ENCODE peak calls at places on chromosomes 11 and 22, in five cellular contexts. G, T, N, X and W are unnamed samples.

GRCh38 chr11:128498846-128499245 is 88.5 kb downstream of the ETS1 start:
- DNase-seq in G (no peak), T (no peak), X (no peak), N (no peak), W (no peak)

GRCh38 chr11:119509969-119510401 is 87.0 kb upstream of the THY1 start:
- DNase-seq in G (peak), X (no peak), N (no peak), T (peak), W (peak)

GRCh38 chr11:2686360-2687222 is 13.2 kb downstream of the KCNQ1OT1 start:
- DNase-seq in X (no peak), T (no peak), G (no peak), N (no peak), W (no peak)

GRCh38 chr11:17138562-17138961 is 61.1 kb upstream of the RPS13 start:
- DNase-seq in G (no peak), N (no peak), T (no peak), X (no peak), W (no peak)

GRCh38 chr11:75403037-75403436 is 3.7 kb downstream of the RPS3 start:
- DNase-seq in X (no peak), T (no peak), N (no peak), G (no peak), W (no peak)

GRCh38 chr22:36198482-36198881 is 3.1 kb downstream of the APOL4 start:
- DNase-seq in N (no peak), X (no peak), T (no peak), G (no peak), W (no peak)

GRCh38 chr11:82864268-82864667 is 36.0 kb downstream of the PRCP start:
- DNase-seq in X (no peak), N (no peak), T (peak), G (peak), W (peak)

GRCh38 chr11:82842019-82842418 is 58.2 kb downstream of the PRCP start:
- DNase-seq in G (no peak), T (no peak), X (no peak), N (no peak), W (no peak)

GRCh38 chr11:65479184-65480145 is 19.4 kb upstream of the MALAT1 start:
- DNase-seq in T (peak), N (no peak), G (no peak), X (no peak), W (peak)

GRCh38 chr11:134539285-134539684 is 127.2 kb upstream of the B3GAT1 start:
- DNase-seq in T (no peak), G (no peak), N (no peak), X (no peak), W (no peak)

GRCh38 chr11:124872741-124873140 is 7.5 kb downstream of the ROBO3 start:
- DNase-seq in N (no peak), G (no peak), X (no peak), T (no peak), W (no peak)

GRCh38 chr11:47468598-47469214 is 19.8 kb upstream of the RAPSN start:
- DNase-seq in T (no peak), N (no peak), X (no peak), G (no peak), W (no peak)

GRCh38 chr11:39365809-39366436 is 2093.5 kb downstream of the LRRC4C start:
- DNase-seq in T (no peak), N (no peak), X (no peak), G (no peak), W (no peak)

GRCh38 chr22:47783433-47784366 is 1021.2 kb downstream of the TBC1D22A start:
- DNase-seq in N (no peak), X (no peak), T (no peak), G (peak), W (no peak)

GRCh38 chr22:45096256-45096907 is 67.3 kb upstream of the NUP50 start:
- DNase-seq in N (peak), T (no peak), G (peak), X (peak), W (peak)

GRCh38 chr22:37979782-37980181 is 4.6 kb downstream of the SOX10 start:
- DNase-seq in N (no peak), G (no peak), X (no peak), T (no peak), W (no peak)

GRCh38 chr22:29477919-29478318 is 2.1 kb upstream of the NEFH start:
- DNase-seq in T (no peak), G (no peak), N (no peak), X (no peak), W (no peak)

GRCh38 chr11:76160856-76161255 is 45.4 kb downstream of the WNT11 start:
- DNase-seq in T (no peak), N (no peak), X (no peak), G (no peak), W (no peak)

GRCh38 chr22:25747245-25747944 is 5.4 kb downstream of the MYO18B start:
- DNase-seq in N (no peak), X (no peak), G (peak), T (no peak), W (no peak)

GRCh38 chr11:128528294-128528693 is 59.1 kb downstream of the ETS1 start:
- DNase-seq in T (no peak), G (no peak), X (no peak), N (no peak), W (no peak)

GRCh38 chr11:61609970-61610347 is 29.1 kb upstream of the SYT7 start:
- DNase-seq in G (no peak), X (no peak), N (no peak), T (no peak), W (peak)

GRCh38 chr11:129331217-129331616 is 44.4 kb upstream of the BARX2 start:
- DNase-seq in G (no peak), T (no peak), X (no peak), N (no peak), W (peak)

GRCh38 chr11:2525941-2526807 is 81.4 kb downstream of the KCNQ1 start:
- DNase-seq in X (peak), G (no peak), N (peak), T (peak), W (peak)

GRCh38 chr11:131998020-131998419 is 627.6 kb downstream of the NTM start:
- DNase-seq in X (no peak), T (no peak), N (no peak), G (no peak), W (peak)

GRCh38 chr11:19332476-19332875 is 91.7 kb upstream of the E2F8 start:
- DNase-seq in N (no peak), X (no peak), T (no peak), G (no peak), W (no peak)

GRCh38 chr11:58442136-58442535 is at the start of gene OR5B12:
- DNase-seq in X (no peak), N (no peak), T (no peak), G (no peak), W (no peak)

GRCh38 chr22:44871782-44872181 is 119.4 kb downstream of the ARHGAP8 start:
- DNase-seq in N (no peak), X (no peak), T (no peak), G (no peak), W (no peak)

GRCh38 chr11:102794382-102794781 is 3.6 kb downstream of the MMP1 start:
- DNase-seq in N (no peak), G (no peak), T (no peak), X (no peak), W (no peak)

GRCh38 chr11:115530752-115531151 is 26.5 kb upstream of the CADM1 start:
- DNase-seq in T (no peak), N (no peak), G (no peak), X (no peak), W (no peak)

GRCh38 chr11:85595285-85595884 is 31.8 kb downstream of the DLG2 start:
- DNase-seq in G (no peak), T (no peak), N (no peak), X (no peak), W (no peak)

GRCh38 chr11:95716266-95716665 is 73.3 kb downstream of the FAM76B start:
- DNase-seq in T (no peak), G (no peak), X (no peak), N (no peak), W (no peak)

GRCh38 chr11:6617315-6617781 is 1.9 kb downstream of the TPP1 start:
- DNase-seq in N (no peak), X (no peak), G (no peak), T (no peak), W (no peak)

GRCh38 chr11:8328848-8329330 is 65.2 kb upstream of the LMO1 start:
- DNase-seq in X (peak), T (peak), G (peak), N (peak), W (peak)

GRCh38 chr11:18064035-18064434 is 18.0 kb upstream of the TPH1 start:
- DNase-seq in T (no peak), N (no peak), G (no peak), X (no peak), W (no peak)

GRCh38 chr11:43802509-43802908 is 78.1 kb upstream of the ALKBH3 start:
- DNase-seq in X (no peak), T (no peak), G (no peak), N (no peak), W (no peak)

GRCh38 chr11:46234261-46234660 is 43.2 kb upstream of the CREB3L1 start:
- DNase-seq in G (peak), N (no peak), X (no peak), T (no peak), W (no peak)

GRCh38 chr22:48254311-48254873 is 1491.9 kb downstream of the TBC1D22A start:
- DNase-seq in N (no peak), X (no peak), T (no peak), G (no peak), W (peak)

GRCh38 chr11:46381046-46381835 is at the start of gene MDK:
- DNase-seq in X (no peak), N (no peak), T (no peak), G (no peak), W (peak)

GRCh38 chr11:124752471-124753100 is 531 bp upstream of the VSIG2 start:
- DNase-seq in X (no peak), G (no peak), N (no peak), T (no peak), W (no peak)

GRCh38 chr11:316031-316701 is 2.3 kb downstream of the IFITM1 start:
- DNase-seq in T (peak), X (no peak), G (no peak), N (no peak), W (no peak)
- H3K4me3 ChIP-seq in T (peak), X (peak), G (peak), N (peak), W (peak)

DNA sequence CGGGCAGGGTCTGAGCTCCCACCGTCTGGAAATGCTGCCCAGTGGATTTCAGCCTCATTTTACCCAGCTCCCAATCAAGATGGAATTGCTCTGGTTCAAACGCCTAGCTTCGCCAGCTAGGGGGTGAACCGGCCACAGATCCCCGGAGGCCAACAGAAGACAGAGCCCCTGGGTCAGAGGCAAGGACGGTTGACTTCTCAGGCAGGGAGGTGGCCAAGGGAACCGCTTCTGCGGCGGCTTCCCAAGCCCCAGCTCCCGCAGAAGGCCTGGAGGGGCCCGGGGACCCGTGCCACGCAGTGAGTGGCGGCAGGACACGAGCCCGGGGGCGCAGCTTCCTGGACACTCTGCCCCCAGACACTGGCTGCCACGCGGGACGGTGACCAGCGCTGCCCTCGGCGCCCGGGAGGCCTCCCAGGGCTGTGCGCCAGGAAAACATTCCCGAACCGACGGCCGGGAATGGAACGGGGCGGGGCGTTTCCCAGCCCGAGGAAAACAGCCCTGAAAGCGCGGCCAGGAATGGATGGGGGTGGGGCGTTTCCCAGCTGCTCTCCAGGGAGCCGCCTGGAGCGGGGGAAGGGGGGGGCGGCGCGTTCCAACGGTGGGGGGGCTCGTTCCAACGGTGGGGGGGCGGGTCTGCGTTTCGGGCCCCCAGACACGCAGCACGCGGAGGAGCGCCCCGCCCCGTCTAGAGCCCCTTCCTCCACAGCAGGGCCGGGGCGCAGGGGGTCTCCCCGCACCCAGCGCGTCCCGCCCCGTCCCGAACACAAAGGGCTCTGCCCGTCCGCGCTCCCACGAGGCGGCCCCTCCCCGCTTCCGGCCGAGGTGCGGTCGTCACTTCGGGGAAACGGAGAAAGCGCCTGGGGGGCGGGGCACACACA is 13.5 kb upstream of the B4GALNT4 start:
- DNase-seq in X (peak), N (peak), T (peak), G (peak), W (peak)
- H3K4me3 ChIP-seq in X (peak), N (peak), T (peak), G (peak), W (peak)

DNA sequence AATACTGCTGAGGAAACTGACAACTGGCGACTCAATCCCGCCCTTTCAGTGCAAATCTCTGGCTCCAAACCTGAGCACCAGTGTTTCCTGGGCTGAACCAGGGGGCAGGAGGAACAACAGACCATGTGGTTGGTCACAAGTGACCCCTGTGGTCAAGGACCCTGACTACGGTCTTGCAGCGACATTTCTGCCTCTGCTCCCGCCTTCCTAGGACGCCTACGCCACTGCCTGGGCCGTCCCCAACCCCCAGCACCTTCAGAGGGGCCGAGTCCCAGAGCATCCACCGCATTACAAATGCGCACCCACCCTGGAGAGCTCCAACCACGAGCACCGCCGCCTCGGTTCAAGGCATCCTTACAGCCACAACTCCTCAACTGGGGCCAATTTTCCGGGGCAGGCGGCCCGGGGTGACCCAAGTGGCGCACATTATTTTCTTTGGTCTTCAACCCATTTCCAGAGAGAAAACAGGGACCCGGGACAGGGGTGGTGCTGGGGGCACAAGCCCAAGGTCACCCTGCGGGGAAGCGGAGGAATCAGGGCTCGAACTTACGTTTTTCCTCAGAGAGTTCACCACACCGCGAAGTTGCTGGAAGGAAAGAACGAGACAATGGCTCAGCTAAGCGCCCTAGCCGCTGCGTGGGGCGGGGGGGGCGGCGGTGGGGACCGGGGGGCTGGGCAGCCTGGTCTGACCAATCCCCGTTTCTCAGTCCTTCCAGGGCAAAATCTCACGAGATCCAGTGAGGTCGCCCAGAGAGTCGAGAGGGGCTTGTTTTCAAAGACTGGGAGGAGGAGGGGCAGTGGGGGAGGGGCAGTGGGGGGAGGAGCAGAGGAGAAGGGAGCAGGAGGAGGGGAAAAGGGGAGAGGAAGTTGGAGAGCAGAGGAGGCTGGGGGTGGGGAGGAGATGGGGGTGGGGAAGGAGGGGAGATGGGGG is 1.8 kb downstream of the PRAME start:
- DNase-seq in T (no peak), G (no peak), N (no peak), X (no peak), W (no peak)
- H3K4me3 ChIP-seq in T (no peak), G (no peak), N (no peak), X (peak), W (no peak)

GRCh38 chr11:121657191-121657590 is 204.4 kb upstream of the SORL1-AS1 start:
- DNase-seq in X (no peak), T (no peak), N (no peak), G (no peak), W (no peak)

GRCh38 chr11:121665211-121665838 is 212.6 kb upstream of the SORL1-AS1 start:
- DNase-seq in N (no peak), G (no peak), X (no peak), T (no peak), W (no peak)

GRCh38 chr11:121659811-121660210 is 207.0 kb upstream of the SORL1-AS1 start:
- DNase-seq in X (no peak), T (no peak), N (no peak), G (no peak), W (no peak)

GRCh38 chr11:121664144-121664543 is 211.4 kb upstream of the SORL1-AS1 start:
- DNase-seq in N (no peak), X (no peak), G (no peak), T (no peak), W (no peak)

GRCh38 chr11:121661796-121662508 is 209.2 kb upstream of the SORL1-AS1 start:
- DNase-seq in G (no peak), X (no peak), N (no peak), T (no peak), W (no peak)
- H3K4me3 ChIP-seq in G (no peak), X (no peak), N (no peak), T (no peak), W (no peak)